ENCODE peak calls at places on chromosomes 5 and 9, in four cellular contexts. I is A549, T is SK-N-SH, O is GM12878. B is an unnamed sample.

GRCh38 chr5:168607946-168608345 is 28.8 kb upstream of the PANK3 start:
- DNase-seq in I (no peak), T (no peak), O (no peak), B (no peak)

GRCh38 chr9:115118471-115119156 is 657 bp upstream of the TNC start:
- DNase-seq in I (peak), T (peak), O (no peak), B (no peak)

GRCh38 chr5:50300878-50301277 is 140.2 kb downstream of the EMB start:
- DNase-seq in I (no peak), T (no peak), O (no peak), B (no peak)

GRCh38 chr9:118962426-118962825 is 406.8 kb downstream of the BRINP1 start:
- DNase-seq in I (no peak), T (no peak), O (no peak), B (no peak)

GRCh38 chr5:220008-220407 is 1.9 kb downstream of the SDHA start:
- DNase-seq in I (no peak), T (no peak), O (no peak), B (no peak)

GRCh38 chr5:141031006-141031405 is 20.2 kb upstream of the PCDHB1 start:
- DNase-seq in I (no peak), T (no peak), O (no peak), B (no peak)

GRCh38 chr5:125899006-125899405 is 524.2 kb upstream of the GRAMD2B start:
- DNase-seq in I (no peak), T (no peak), O (no peak), B (no peak)

GRCh38 chr9:18490591-18491370 is 16.8 kb downstream of the ADAMTSL1 start:
- DNase-seq in I (no peak), T (no peak), O (no peak), B (no peak)

GRCh38 chr5:115795700-115796099 is 20.8 kb downstream of the CDO1 start:
- DNase-seq in I (no peak), T (no peak), O (no peak), B (no peak)

GRCh38 chr5:56561-57290 is 35.2 kb upstream of the PLEKHG4B start:
- DNase-seq in I (no peak), T (no peak), O (no peak), B (no peak)

GRCh38 chr5:139898981-139899380 is 103.4 kb downstream of the PSD2 start:
- DNase-seq in I (no peak), T (no peak), O (no peak), B (no peak)

GRCh38 chr5:1926071-1926440 is 43.3 kb upstream of the IRX4 start:
- DNase-seq in I (no peak), T (no peak), O (no peak), B (no peak)

GRCh38 chr9:28135571-28135970 is 562.3 kb upstream of the C9orf72 start:
- DNase-seq in I (no peak), T (no peak), O (no peak), B (no peak)

GRCh38 chr9:34197756-34198711 is 19.2 kb downstream of the UBAP1 start:
- DNase-seq in I (no peak), T (no peak), O (no peak), B (no peak)

GRCh38 chr9:91191443-91192378 is 170.0 kb downstream of the AUH start:
- DNase-seq in I (no peak), T (no peak), O (no peak), B (no peak)

GRCh38 chr5:174725991-174726601 is 1.7 kb downstream of the MSX2 start:
- DNase-seq in I (no peak), T (no peak), O (no peak), B (no peak)

GRCh38 chr9:27086818-27087680 is 22.0 kb upstream of the TEK start:
- DNase-seq in I (no peak), T (no peak), O (no peak), B (no peak)

GRCh38 chr5:16431482-16431881 is 34.1 kb downstream of the ZNF622 start:
- DNase-seq in I (no peak), T (no peak), O (no peak), B (no peak)

GRCh38 chr9:113185271-113185670 is 34.5 kb downstream of the SLC31A2 start:
- DNase-seq in I (no peak), T (no peak), O (no peak), B (no peak)
- TF ChIP-seq PBX3 in I (no peak), T (no peak), O (no peak), B (no peak)

GRCh38 chr5:9529513-9529912 is 16.4 kb downstream of the SEMA5A start:
- DNase-seq in I (no peak), T (no peak), O (no peak), B (no peak)
- TF ChIP-seq PBX3 in I (no peak), T (no peak), O (no peak), B (no peak)

GRCh38 chr5:117504245-117504644 is 929.6 kb upstream of the SEMA6A start:
- DNase-seq in I (no peak), T (no peak), O (no peak), B (no peak)
- TF ChIP-seq PBX3 in I (no peak), T (no peak), O (no peak), B (no peak)

DNA sequence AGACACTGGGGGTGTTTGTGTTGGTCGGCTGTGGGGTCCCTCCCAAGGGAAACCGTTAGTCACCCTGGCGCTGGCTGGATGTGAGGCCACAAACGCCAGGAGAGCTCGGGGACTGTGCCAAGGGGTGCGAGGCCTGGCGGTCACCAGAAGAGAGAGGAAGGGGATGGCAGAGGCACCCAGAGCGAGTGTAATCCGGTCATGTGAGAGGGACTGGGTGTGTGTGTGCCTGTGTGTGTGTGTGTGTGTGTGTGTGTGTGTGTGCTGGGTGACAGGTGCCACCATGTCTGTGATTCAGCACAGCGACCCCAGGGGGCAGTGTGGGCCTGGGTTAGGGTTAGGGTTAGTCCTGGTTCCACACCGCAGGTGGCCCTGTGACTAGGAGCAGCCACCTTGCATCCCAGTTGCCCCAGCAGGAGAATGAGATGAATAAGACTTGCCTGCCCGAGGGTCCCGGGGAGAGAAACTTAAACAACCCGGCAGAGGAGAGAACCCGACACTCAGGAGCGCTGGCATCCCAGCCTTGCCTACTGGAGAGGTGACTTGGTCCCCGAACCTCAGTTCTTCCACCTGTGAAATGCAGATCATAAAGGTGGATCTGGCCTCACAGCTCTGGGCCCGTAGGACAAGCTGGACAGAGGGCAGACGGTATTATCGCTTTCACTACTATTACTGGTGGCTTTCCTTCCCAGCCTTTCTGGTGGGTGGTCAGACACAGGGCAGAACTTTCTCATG is 1.4 kb upstream of the ADAMTSL2 start:
- DNase-seq in I (peak), T (peak), O (peak), B (peak)
- TF ChIP-seq PBX3 in I (no peak), T (no peak), O (no peak), B (no peak)

DNA sequence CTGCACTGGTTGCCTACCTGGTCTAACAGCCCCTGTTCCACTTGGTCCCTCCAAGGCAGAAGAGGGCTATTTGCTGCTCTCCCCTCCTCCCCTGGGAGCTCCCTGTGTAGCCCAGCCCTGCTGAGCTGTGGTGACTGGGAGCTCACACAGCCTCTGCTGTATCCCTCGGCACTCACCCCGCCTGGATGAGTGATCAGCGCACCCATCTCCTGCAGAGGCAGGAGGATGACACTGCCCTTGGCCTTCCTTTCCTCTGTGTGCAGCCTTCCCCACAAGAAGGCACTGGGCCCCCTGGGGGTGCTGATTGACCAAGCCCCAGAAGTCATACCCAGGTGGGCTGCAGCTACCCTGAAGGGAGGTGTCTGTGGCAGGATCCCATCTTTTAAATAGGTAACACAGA is 134.2 kb downstream of the ADAMTS2 start:
- DNase-seq in I (no peak), T (no peak), O (no peak), B (no peak)
- TF ChIP-seq PBX3 in I (no peak), T (no peak), O (no peak), B (no peak)

B was measured in HepG2.